ENCODE peak calls at places on chromosomes 1 and 21, in nine cellular contexts. One of them, this sample, is unnamed.

GRCh38 chr1:248828845-248829244 is 3.1 kb upstream of the SH3BP5L start:
- DNase-seq in stomach: no peak
- DNase-seq in lower lobe of right lung: no peak
- DNase-seq in GM12865: no peak
- DNase-seq in neural crest cell: no peak
- DNase-seq in PC-9: peak; percentile 81
- DNase-seq in cardiac fibroblast: peak; percentile 81
- DNase-seq in psoas muscle: no peak
- DNase-seq in fibroblast of pulmonary artery: peak; percentile 93
- DNase-seq in this sample: no peak

GRCh38 chr1:164774819-164775654 is 216.1 kb downstream of the PBX1 start:
- DNase-seq in psoas muscle: no peak
- DNase-seq in fibroblast of pulmonary artery: no peak
- DNase-seq in PC-9: no peak
- DNase-seq in lower lobe of right lung: no peak
- DNase-seq in neural crest cell: no peak
- DNase-seq in GM12865: no peak
- DNase-seq in cardiac fibroblast: no peak
- DNase-seq in stomach: no peak
- DNase-seq in this sample: no peak

GRCh38 chr21:38938343-38938742 is 132.6 kb downstream of the ETS2 start:
- DNase-seq in PC-9: no peak
- DNase-seq in fibroblast of pulmonary artery: peak; percentile 35
- DNase-seq in stomach: no peak
- DNase-seq in lower lobe of right lung: no peak
- DNase-seq in neural crest cell: no peak
- DNase-seq in psoas muscle: no peak
- DNase-seq in cardiac fibroblast: peak; percentile 52
- DNase-seq in GM12865: peak; percentile 8
- DNase-seq in this sample: no peak

GRCh38 chr1:103576065-103576464 is 4.7 kb downstream of the AMY2B start:
- DNase-seq in psoas muscle: no peak
- DNase-seq in PC-9: no peak
- DNase-seq in neural crest cell: no peak
- DNase-seq in cardiac fibroblast: peak; percentile 8
- DNase-seq in stomach: no peak
- DNase-seq in GM12865: peak; percentile 3
- DNase-seq in lower lobe of right lung: no peak
- DNase-seq in fibroblast of pulmonary artery: peak; percentile 4
- DNase-seq in this sample: peak; percentile 6

GRCh38 chr1:16420719-16421118 is 16.5 kb downstream of the SPATA21 start:
- DNase-seq in GM12865: peak; percentile 91
- DNase-seq in lower lobe of right lung: no peak
- DNase-seq in psoas muscle: no peak
- DNase-seq in fibroblast of pulmonary artery: no peak
- DNase-seq in neural crest cell: no peak
- DNase-seq in cardiac fibroblast: no peak
- DNase-seq in PC-9: no peak
- DNase-seq in stomach: no peak
- DNase-seq in this sample: peak; percentile 70

GRCh38 chr1:227298532-227299174 is 19.6 kb downstream of the CDC42BPA start:
- DNase-seq in neural crest cell: no peak
- DNase-seq in cardiac fibroblast: no peak
- DNase-seq in PC-9: no peak
- DNase-seq in lower lobe of right lung: no peak
- DNase-seq in GM12865: no peak
- DNase-seq in psoas muscle: no peak
- DNase-seq in fibroblast of pulmonary artery: no peak
- DNase-seq in stomach: no peak
- DNase-seq in this sample: no peak

GRCh38 chr1:150875197-150876110 is 945 bp downstream of the ARNT start:
- DNase-seq in lower lobe of right lung: no peak
- DNase-seq in psoas muscle: no peak
- DNase-seq in stomach: no peak
- DNase-seq in fibroblast of pulmonary artery: peak; percentile 52
- DNase-seq in PC-9: no peak
- DNase-seq in GM12865: peak; percentile 27
- DNase-seq in cardiac fibroblast: no peak
- DNase-seq in neural crest cell: no peak
- DNase-seq in this sample: no peak

GRCh38 chr1:185735667-185736105 is 1.5 kb downstream of the HMCN1 start:
- DNase-seq in lower lobe of right lung: no peak
- DNase-seq in stomach: no peak
- DNase-seq in cardiac fibroblast: no peak
- DNase-seq in PC-9: no peak
- DNase-seq in fibroblast of pulmonary artery: peak; percentile 27
- DNase-seq in neural crest cell: no peak
- DNase-seq in GM12865: peak; percentile 5
- DNase-seq in psoas muscle: no peak
- DNase-seq in this sample: no peak

GRCh38 chr1:93690921-93691789 is 9.5 kb upstream of the BCAR3 start:
- DNase-seq in PC-9: no peak
- DNase-seq in neural crest cell: no peak
- DNase-seq in lower lobe of right lung: no peak
- DNase-seq in fibroblast of pulmonary artery: no peak
- DNase-seq in psoas muscle: no peak
- DNase-seq in stomach: peak; percentile 45
- DNase-seq in GM12865: no peak
- DNase-seq in cardiac fibroblast: no peak
- DNase-seq in this sample: no peak

GRCh38 chr1:147664206-147664605 is 6.1 kb downstream of the ACP6 start:
- DNase-seq in PC-9: no peak
- DNase-seq in neural crest cell: no peak
- DNase-seq in lower lobe of right lung: no peak
- DNase-seq in GM12865: no peak
- DNase-seq in fibroblast of pulmonary artery: no peak
- DNase-seq in cardiac fibroblast: no peak
- DNase-seq in stomach: no peak
- DNase-seq in psoas muscle: no peak
- DNase-seq in this sample: no peak

GRCh38 chr21:42117229-42118048 is 46.3 kb downstream of the UMODL1 start:
- DNase-seq in lower lobe of right lung: peak; percentile 75
- DNase-seq in PC-9: peak; percentile 47
- DNase-seq in cardiac fibroblast: peak; percentile 85
- DNase-seq in GM12865: peak; percentile 84
- DNase-seq in stomach: peak; percentile 83
- DNase-seq in psoas muscle: peak; percentile 77
- DNase-seq in fibroblast of pulmonary artery: peak; percentile 82
- DNase-seq in neural crest cell: peak; percentile 86
- DNase-seq in this sample: peak; percentile 86

GRCh38 chr1:3033795-3034100 is 12.5 kb downstream of the ACTRT2 start:
- DNase-seq in neural crest cell: no peak
- DNase-seq in GM12865: no peak
- DNase-seq in lower lobe of right lung: no peak
- DNase-seq in PC-9: no peak
- DNase-seq in cardiac fibroblast: no peak
- DNase-seq in psoas muscle: no peak
- DNase-seq in fibroblast of pulmonary artery: no peak
- DNase-seq in stomach: no peak
- DNase-seq in this sample: no peak

GRCh38 chr1:209827384-209828261 is at the start of gene UTP25:
- DNase-seq in PC-9: peak; percentile 91
- DNase-seq in lower lobe of right lung: peak; percentile 96
- DNase-seq in cardiac fibroblast: peak; percentile 99
- DNase-seq in neural crest cell: peak; percentile 88
- DNase-seq in psoas muscle: peak; percentile 95
- DNase-seq in stomach: peak; percentile 95
- DNase-seq in fibroblast of pulmonary artery: peak; percentile 99
- DNase-seq in GM12865: peak; percentile 98
- DNase-seq in this sample: peak; percentile 85
- TF ChIP-seq CTCF in PC-9: peak; percentile 73
- TF ChIP-seq CTCF in lower lobe of right lung: peak; percentile 71
- TF ChIP-seq CTCF in cardiac fibroblast: peak; percentile 81
- TF ChIP-seq CTCF in neural crest cell: peak; percentile 71
- TF ChIP-seq CTCF in psoas muscle: peak; percentile 57
- TF ChIP-seq CTCF in stomach: peak; percentile 53
- TF ChIP-seq CTCF in fibroblast of pulmonary artery: peak; percentile 85
- TF ChIP-seq CTCF in GM12865: peak; percentile 71
- TF ChIP-seq CTCF in this sample: peak; percentile 67

GRCh38 chr1:29397981-29398380 is 161.7 kb downstream of the PTPRU start:
- DNase-seq in stomach: no peak
- DNase-seq in psoas muscle: no peak
- DNase-seq in PC-9: no peak
- DNase-seq in fibroblast of pulmonary artery: no peak
- DNase-seq in neural crest cell: no peak
- DNase-seq in lower lobe of right lung: no peak
- DNase-seq in GM12865: no peak
- DNase-seq in cardiac fibroblast: no peak
- DNase-seq in this sample: no peak

GRCh38 chr1:29395724-29396437 is 159.6 kb downstream of the PTPRU start:
- DNase-seq in GM12865: no peak
- DNase-seq in stomach: no peak
- DNase-seq in fibroblast of pulmonary artery: no peak
- DNase-seq in PC-9: no peak
- DNase-seq in lower lobe of right lung: no peak
- DNase-seq in cardiac fibroblast: no peak
- DNase-seq in psoas muscle: no peak
- DNase-seq in neural crest cell: no peak
- DNase-seq in this sample: no peak

GRCh38 chr1:29398431-29398830 is 162.1 kb downstream of the PTPRU start:
- DNase-seq in GM12865: no peak
- DNase-seq in lower lobe of right lung: no peak
- DNase-seq in cardiac fibroblast: peak; percentile 5
- DNase-seq in fibroblast of pulmonary artery: peak; percentile 44
- DNase-seq in psoas muscle: no peak
- DNase-seq in stomach: no peak
- DNase-seq in neural crest cell: no peak
- DNase-seq in PC-9: no peak
- DNase-seq in this sample: no peak

GRCh38 chr1:29397256-29397590 is 160.9 kb downstream of the PTPRU start:
- DNase-seq in cardiac fibroblast: no peak
- DNase-seq in neural crest cell: no peak
- DNase-seq in PC-9: no peak
- DNase-seq in lower lobe of right lung: no peak
- DNase-seq in fibroblast of pulmonary artery: no peak
- DNase-seq in stomach: no peak
- DNase-seq in GM12865: no peak
- DNase-seq in psoas muscle: no peak
- DNase-seq in this sample: no peak

DNA sequence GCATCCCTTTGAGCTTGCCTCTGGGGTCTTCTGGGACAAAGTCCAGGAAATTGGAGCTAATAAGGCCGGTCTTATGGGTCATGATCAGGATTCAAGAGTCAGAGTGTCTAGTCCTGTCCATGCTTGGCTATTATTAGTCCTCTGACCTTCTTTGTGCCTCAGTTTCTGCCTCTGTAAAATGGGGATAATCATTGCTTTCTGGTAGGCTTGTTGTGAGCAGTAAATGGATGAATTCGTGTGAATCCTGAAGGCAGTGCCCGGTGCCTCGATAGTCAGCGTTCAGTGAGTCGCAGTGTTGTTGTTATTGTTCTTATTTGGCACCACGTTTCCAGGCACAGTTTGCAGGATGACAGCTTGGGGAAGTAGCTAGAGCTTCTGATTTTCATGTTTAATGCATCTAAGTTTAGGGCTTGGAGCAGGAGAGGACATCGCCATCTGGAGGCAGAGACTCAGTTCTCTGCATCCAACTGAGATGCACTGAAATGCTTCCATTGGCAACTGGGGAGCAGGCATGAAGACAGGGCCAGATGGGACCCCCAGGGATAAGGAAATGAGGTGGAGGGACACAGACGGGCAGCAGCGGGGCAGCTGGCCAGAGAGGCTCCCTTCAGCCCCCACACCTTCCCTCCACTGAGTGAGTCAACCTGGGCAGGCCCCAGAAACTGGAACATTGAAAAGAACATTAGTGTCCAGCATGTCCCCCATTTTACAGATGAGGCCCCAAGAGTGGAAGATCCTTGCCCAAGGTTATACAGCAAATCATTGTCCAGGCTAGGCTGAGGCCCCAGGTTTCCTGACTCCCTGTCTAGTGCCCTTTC is 160.3 kb downstream of the PTPRU start:
- DNase-seq in stomach: no peak
- DNase-seq in psoas muscle: no peak
- DNase-seq in lower lobe of right lung: no peak
- DNase-seq in fibroblast of pulmonary artery: no peak
- DNase-seq in cardiac fibroblast: no peak
- DNase-seq in neural crest cell: no peak
- DNase-seq in GM12865: no peak
- DNase-seq in PC-9: no peak
- DNase-seq in this sample: no peak
- TF ChIP-seq CTCF in stomach: no peak
- TF ChIP-seq CTCF in psoas muscle: no peak
- TF ChIP-seq CTCF in lower lobe of right lung: no peak
- TF ChIP-seq CTCF in fibroblast of pulmonary artery: peak; percentile 49
- TF ChIP-seq CTCF in cardiac fibroblast: no peak
- TF ChIP-seq CTCF in neural crest cell: peak; percentile 26
- TF ChIP-seq CTCF in GM12865: no peak
- TF ChIP-seq CTCF in PC-9: no peak
- TF ChIP-seq CTCF in this sample: no peak

GRCh38 chr1:225746361-225747179 is 31.1 kb upstream of the SRP9 start:
- DNase-seq in neural crest cell: no peak
- DNase-seq in cardiac fibroblast: peak; percentile 93
- DNase-seq in stomach: peak; percentile 75
- DNase-seq in fibroblast of pulmonary artery: peak; percentile 92
- DNase-seq in lower lobe of right lung: peak; percentile 56
- DNase-seq in PC-9: peak; percentile 74
- DNase-seq in psoas muscle: peak; percentile 76
- DNase-seq in GM12865: no peak
- DNase-seq in this sample: no peak

GRCh38 chr1:225747566-225747965 is 30.1 kb upstream of the SRP9 start:
- DNase-seq in lower lobe of right lung: no peak
- DNase-seq in fibroblast of pulmonary artery: no peak
- DNase-seq in PC-9: no peak
- DNase-seq in neural crest cell: no peak
- DNase-seq in GM12865: no peak
- DNase-seq in cardiac fibroblast: no peak
- DNase-seq in stomach: no peak
- DNase-seq in psoas muscle: no peak
- DNase-seq in this sample: no peak

GRCh38 chr1:225745231-225745630 is 32.4 kb upstream of the SRP9 start:
- DNase-seq in GM12865: no peak
- DNase-seq in fibroblast of pulmonary artery: no peak
- DNase-seq in neural crest cell: no peak
- DNase-seq in cardiac fibroblast: no peak
- DNase-seq in PC-9: no peak
- DNase-seq in stomach: no peak
- DNase-seq in psoas muscle: no peak
- DNase-seq in lower lobe of right lung: no peak
- DNase-seq in this sample: no peak

GRCh38 chr1:225748479-225748878 is 29.1 kb upstream of the SRP9 start:
- DNase-seq in lower lobe of right lung: no peak
- DNase-seq in neural crest cell: no peak
- DNase-seq in psoas muscle: no peak
- DNase-seq in PC-9: no peak
- DNase-seq in GM12865: no peak
- DNase-seq in fibroblast of pulmonary artery: no peak
- DNase-seq in cardiac fibroblast: no peak
- DNase-seq in stomach: no peak
- DNase-seq in this sample: no peak

GRCh38 chr1:225744745-225745144 is 32.9 kb upstream of the SRP9 start:
- DNase-seq in GM12865: no peak
- DNase-seq in PC-9: no peak
- DNase-seq in lower lobe of right lung: no peak
- DNase-seq in psoas muscle: no peak
- DNase-seq in cardiac fibroblast: no peak
- DNase-seq in neural crest cell: no peak
- DNase-seq in fibroblast of pulmonary artery: no peak
- DNase-seq in stomach: no peak
- DNase-seq in this sample: no peak
- TF ChIP-seq CTCF in GM12865: no peak
- TF ChIP-seq CTCF in PC-9: no peak
- TF ChIP-seq CTCF in lower lobe of right lung: no peak
- TF ChIP-seq CTCF in psoas muscle: no peak
- TF ChIP-seq CTCF in cardiac fibroblast: no peak
- TF ChIP-seq CTCF in neural crest cell: no peak
- TF ChIP-seq CTCF in fibroblast of pulmonary artery: no peak
- TF ChIP-seq CTCF in stomach: no peak
- TF ChIP-seq CTCF in this sample: no peak

GRCh38 chr1:94801919-94802546 is 18.1 kb upstream of the SLC44A3 start:
- DNase-seq in GM12865: peak; percentile 32
- DNase-seq in psoas muscle: peak; percentile 61
- DNase-seq in fibroblast of pulmonary artery: peak; percentile 90
- DNase-seq in PC-9: peak; percentile 93
- DNase-seq in lower lobe of right lung: peak; percentile 54
- DNase-seq in stomach: no peak
- DNase-seq in cardiac fibroblast: peak; percentile 92
- DNase-seq in neural crest cell: peak; percentile 27
- DNase-seq in this sample: peak; percentile 35
- TF ChIP-seq CTCF in GM12865: no peak
- TF ChIP-seq CTCF in psoas muscle: peak; percentile 37
- TF ChIP-seq CTCF in fibroblast of pulmonary artery: peak; percentile 61
- TF ChIP-seq CTCF in PC-9: peak; percentile 85
- TF ChIP-seq CTCF in lower lobe of right lung: peak; percentile 59
- TF ChIP-seq CTCF in stomach: no peak
- TF ChIP-seq CTCF in cardiac fibroblast: peak; percentile 43
- TF ChIP-seq CTCF in neural crest cell: peak; percentile 65
- TF ChIP-seq CTCF in this sample: no peak

This sample was measured in GM20000.